ENCODE peak calls at places on chromosomes 12 and 14, in nine cellular contexts. A, B, O, C, V, I, L, X and S are unnamed samples.

GRCh38 chr12:132354982-132355680 is 25.7 kb upstream of the GALNT9 start:
- DNase-seq in C (peak; percentile 69), O (no peak), X (no peak), L (no peak), I (no peak), A (no peak), V (no peak), B (no peak), S (no peak)

GRCh38 chr12:52335598-52336262 is 14.5 kb upstream of the KRT83 start:
- DNase-seq in I (no peak), B (no peak), V (peak; percentile 62), A (no peak), O (no peak), C (peak; percentile 59), L (no peak), X (no peak), S (no peak)

GRCh38 chr14:64550539-64551333 is 975 bp downstream of the PPP1R36 start:
- DNase-seq in O (no peak), X (no peak), L (no peak), V (no peak), A (no peak), I (no peak), B (no peak), C (no peak), S (no peak)

GRCh38 chr12:87847147-87847546 is 182.1 kb downstream of the C12orf50 start:
- DNase-seq in V (no peak), O (no peak), B (no peak), I (no peak), A (no peak), L (no peak), X (no peak), C (no peak), S (no peak)

GRCh38 chr12:80129895-80130535 is 30.7 kb downstream of the OTOGL start:
- DNase-seq in B (no peak), A (no peak), V (no peak), C (no peak), I (peak; percentile 31), L (no peak), O (no peak), X (no peak), S (no peak)

GRCh38 chr12:119036878-119037493 is 55.6 kb downstream of the SRRM4 start:
- DNase-seq in V (no peak), A (no peak), O (no peak), I (no peak), X (peak; percentile 34), C (no peak), B (no peak), L (no peak), S (no peak)

GRCh38 chr12:70094467-70094866 is 148.8 kb upstream of the CNOT2 start:
- DNase-seq in C (no peak), X (no peak), L (no peak), A (no peak), O (no peak), V (no peak), B (no peak), I (no peak), S (no peak)

GRCh38 chr14:23727566-23728335 is 91.6 kb downstream of the DHRS2 start:
- DNase-seq in I (peak; percentile 26), V (no peak), B (no peak), C (no peak), O (no peak), L (peak; percentile 24), A (no peak), X (peak; percentile 46), S (peak; percentile 20)

GRCh38 chr14:20935303-20935984 is 19.8 kb upstream of the RNASE2 start:
- DNase-seq in I (no peak), X (peak; percentile 5), O (no peak), B (no peak), V (no peak), C (no peak), L (no peak), A (no peak), S (no peak)

GRCh38 chr12:46430340-46430948 is 57.9 kb upstream of the SLC38A2 start:
- DNase-seq in C (no peak), O (peak; percentile 29), B (no peak), V (no peak), I (peak; percentile 89), A (no peak), X (peak; percentile 43), L (peak; percentile 84), S (peak; percentile 60)

GRCh38 chr12:77053259-77053658 is 12.1 kb downstream of the E2F7 start:
- DNase-seq in I (no peak), B (no peak), C (no peak), V (no peak), X (no peak), L (no peak), O (no peak), A (no peak), S (no peak)

GRCh38 chr14:73935666-73936065 is 14.2 kb downstream of the FAM161B start:
- DNase-seq in O (no peak), L (peak; percentile 9), X (peak; percentile 9), B (no peak), V (no peak), A (no peak), C (no peak), I (no peak), S (no peak)

GRCh38 chr12:109725321-109726105 is 11.9 kb downstream of the FAM222A start:
- DNase-seq in C (peak; percentile 52), B (no peak), I (no peak), O (no peak), A (no peak), L (no peak), V (peak; percentile 87), X (no peak), S (no peak)

GRCh38 chr12:109458086-109458485 is 19.0 kb downstream of the KCTD10 start:
- DNase-seq in C (no peak), X (no peak), L (peak; percentile 66), V (no peak), B (no peak), O (peak; percentile 45), A (no peak), I (peak; percentile 84), S (no peak)

GRCh38 chr12:71449373-71450070 is 9.9 kb downstream of the LGR5 start:
- DNase-seq in L (no peak), V (no peak), X (no peak), B (no peak), C (no peak), O (no peak), A (no peak), I (no peak), S (no peak)

GRCh38 chr14:27528328-27528727 is 930.5 kb upstream of the NOVA1 start:
- DNase-seq in C (no peak), O (no peak), X (no peak), L (peak; percentile 30), V (no peak), A (no peak), I (no peak), B (no peak), S (no peak)

GRCh38 chr14:73696466-73697390 is 17.5 kb downstream of the PNMA1 start:
- DNase-seq in I (peak; percentile 84), L (peak; percentile 65), A (no peak), B (no peak), V (no peak), C (no peak), O (no peak), X (peak; percentile 87), S (no peak)

GRCh38 chr14:65847065-65847847 is 434.7 kb downstream of the FUT8 start:
- DNase-seq in X (peak; percentile 75), V (no peak), A (no peak), I (no peak), O (no peak), C (no peak), B (peak; percentile 23), L (no peak), S (no peak)

GRCh38 chr14:31968107-31968810 is 108.8 kb upstream of the ARHGAP5 start:
- DNase-seq in L (peak; percentile 29), X (peak; percentile 15), O (no peak), I (peak; percentile 45), V (no peak), A (no peak), C (no peak), B (no peak), S (no peak)

GRCh38 chr14:61662437-61663311 is 32.6 kb upstream of the HIF1A start:
- DNase-seq in X (peak; percentile 99), V (no peak), B (no peak), O (no peak), I (peak; percentile 75), A (no peak), L (peak; percentile 76), C (no peak), S (peak; percentile 62)
- H3K4me3 ChIP-seq in X (peak overlapping the region; percentile 45), V (no peak overlapping the region), B (no peak overlapping the region), O (no peak overlapping the region), I (no peak overlapping the region), A (no peak overlapping the region), L (no peak overlapping the region), C (no peak overlapping the region), S (no peak overlapping the region)

DNA sequence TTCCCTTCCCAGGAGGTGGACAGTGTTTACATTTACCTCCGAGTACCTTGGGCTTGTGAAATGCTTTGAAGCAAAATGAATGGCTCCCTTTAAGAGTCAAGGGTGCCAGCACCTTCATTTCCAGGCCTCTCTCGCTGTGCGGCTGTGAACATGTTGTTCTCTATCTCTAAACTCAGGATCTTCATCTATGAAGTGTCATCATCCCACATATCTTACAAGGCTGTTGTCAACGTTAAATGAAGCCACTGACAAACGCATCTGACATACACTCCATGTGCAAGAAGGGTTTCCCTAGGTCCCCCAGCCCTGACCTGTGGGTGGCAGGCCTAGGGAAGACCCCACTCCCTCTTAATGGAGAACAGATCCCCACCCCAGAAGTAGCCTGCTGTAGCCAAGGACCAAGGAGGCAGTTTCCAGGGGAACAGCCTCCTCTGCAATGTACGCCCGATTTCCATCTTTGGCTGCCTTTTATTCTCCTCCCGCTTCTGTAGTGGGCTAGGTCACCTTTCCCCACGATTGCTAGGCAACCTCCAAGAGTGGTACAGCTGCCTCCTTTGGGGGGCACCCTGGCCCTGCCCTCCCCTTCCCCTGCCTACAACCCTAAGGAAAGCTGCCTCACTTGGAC is 7.6 kb downstream of the ACTN1 start:
- DNase-seq in C (peak; percentile 39), O (no peak), L (peak; percentile 1), A (no peak), V (peak; percentile 49), X (no peak), B (no peak), I (no peak), S (no peak)
- H3K4me3 ChIP-seq in C (no peak overlapping the region), O (no peak overlapping the region), L (no peak overlapping the region), A (no peak overlapping the region), V (no peak overlapping the region), X (no peak overlapping the region), B (no peak overlapping the region), I (no peak overlapping the region), S (no peak overlapping the region)

GRCh38 chr12:24561411-24561871 is 387.5 kb downstream of the BCAT1 start:
- DNase-seq in X (no peak), L (peak; percentile 49), V (peak; percentile 64), A (peak; percentile 10), I (peak; percentile 65), C (no peak), B (no peak), O (no peak), S (no peak)
- H3K4me3 ChIP-seq in X (peak overlapping the region; percentile 59), L (peak overlapping the region; percentile 84), V (peak overlapping the region; percentile 82), A (peak overlapping the region; percentile 48), I (peak overlapping the region; percentile 98), C (peak overlapping the region; percentile 90), B (peak overlapping the region; percentile 70), O (peak overlapping the region; percentile 88), S (peak overlapping the region; percentile 54)

DNA sequence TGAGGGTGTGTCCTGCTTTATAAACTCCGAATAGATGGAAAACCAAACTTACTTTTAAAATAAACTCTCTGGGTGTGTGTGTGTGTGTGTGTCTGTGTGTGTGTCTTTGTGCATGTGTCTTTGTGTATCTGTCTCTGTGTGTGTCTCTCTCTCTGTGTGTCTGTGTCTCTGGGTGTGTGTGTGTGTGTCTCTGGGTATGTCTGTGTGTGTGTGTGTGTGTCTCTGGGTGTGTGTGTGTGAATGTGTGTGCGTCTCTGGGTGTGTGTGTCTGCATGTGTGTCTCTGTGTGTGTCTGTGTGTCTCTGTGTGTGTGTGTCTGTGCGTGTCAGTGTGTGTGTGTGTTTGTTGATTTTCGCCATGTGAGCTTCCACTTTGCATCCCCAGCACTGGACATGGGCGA is 9.2 kb downstream of the RAN start:
- DNase-seq in V (peak; percentile 10), A (no peak), I (no peak), L (no peak), C (no peak), B (no peak), X (no peak), O (no peak), S (no peak)
- H3K4me3 ChIP-seq in V (no peak overlapping the region), A (no peak overlapping the region), I (no peak overlapping the region), L (no peak overlapping the region), C (no peak overlapping the region), B (no peak overlapping the region), X (no peak overlapping the region), O (no peak overlapping the region), S (no peak overlapping the region)